ENCODE peak calls at places on chromosomes 16 and 17, in four cellular contexts. One of them, this sample, is unnamed.

GRCh38 chr17:7438050-7438614 is 1.2 kb upstream of the FGF11 start:
- DNase-seq in right cardiac atrium: peak
- DNase-seq in A549: no peak
- DNase-seq in hepatocyte: peak
- DNase-seq in this sample: peak

GRCh38 chr16:637081-638018 is 1.2 kb upstream of the METTL26 start:
- DNase-seq in right cardiac atrium: peak
- DNase-seq in A549: peak
- DNase-seq in hepatocyte: peak
- DNase-seq in this sample: peak

GRCh38 chr16:47990676-47991075 is 165.1 kb downstream of the ABCC12 start:
- DNase-seq in right cardiac atrium: no peak
- DNase-seq in A549: no peak
- DNase-seq in hepatocyte: no peak
- DNase-seq in this sample: no peak

GRCh38 chr16:50209548-50210265 is 56.6 kb downstream of the TENT4B start:
- DNase-seq in right cardiac atrium: no peak
- DNase-seq in A549: no peak
- DNase-seq in hepatocyte: peak
- DNase-seq in this sample: peak

GRCh38 chr16:85202631-85203461 is 90.6 kb upstream of the CIBAR2 start:
- DNase-seq in right cardiac atrium: peak
- DNase-seq in A549: no peak
- DNase-seq in hepatocyte: peak
- DNase-seq in this sample: peak

GRCh38 chr17:41785091-41785875 is 1.2 kb downstream of the JUP start:
- DNase-seq in right cardiac atrium: no peak
- DNase-seq in A549: no peak
- DNase-seq in hepatocyte: peak
- DNase-seq in this sample: no peak

GRCh38 chr17:55285340-55286301 is 20.9 kb downstream of the HLF start:
- DNase-seq in right cardiac atrium: peak
- DNase-seq in A549: no peak
- DNase-seq in hepatocyte: peak
- DNase-seq in this sample: peak

GRCh38 chr16:11204513-11205047 is 51.4 kb downstream of the SOCS1 start:
- DNase-seq in right cardiac atrium: no peak
- DNase-seq in A549: no peak
- DNase-seq in hepatocyte: no peak
- DNase-seq in this sample: no peak

GRCh38 chr17:48841395-48841831 is 10.6 kb downstream of the CALCOCO2 start:
- DNase-seq in right cardiac atrium: no peak
- DNase-seq in A549: no peak
- DNase-seq in hepatocyte: no peak
- DNase-seq in this sample: no peak
- H3K4me3 ChIP-seq in right cardiac atrium: peak
- H3K4me3 ChIP-seq in A549: peak
- H3K4me3 ChIP-seq in hepatocyte: no peak
- H3K4me3 ChIP-seq in this sample: no peak

DNA sequence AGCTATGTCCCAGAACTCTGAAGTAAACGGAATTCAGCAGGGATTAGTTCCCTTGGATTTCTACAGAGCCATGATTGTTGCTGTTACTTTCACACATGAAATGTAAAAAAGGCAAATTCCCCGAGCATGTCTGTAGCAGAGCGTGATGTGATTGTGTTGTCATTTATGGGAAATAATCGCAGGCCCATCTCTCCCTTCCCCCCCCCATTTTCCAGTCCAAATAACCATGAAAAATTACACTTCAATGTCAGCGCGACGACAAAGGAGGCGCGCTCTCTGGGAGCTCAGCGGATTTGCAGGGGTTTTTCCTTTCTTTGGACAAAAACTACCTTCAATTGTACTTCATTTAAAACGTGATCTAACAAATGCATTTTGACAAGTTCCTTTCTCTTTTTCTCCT is 208.9 kb downstream of the ZFHX3 start:
- DNase-seq in right cardiac atrium: no peak
- DNase-seq in A549: no peak
- DNase-seq in hepatocyte: no peak
- DNase-seq in this sample: no peak
- H3K4me3 ChIP-seq in right cardiac atrium: no peak
- H3K4me3 ChIP-seq in A549: no peak
- H3K4me3 ChIP-seq in hepatocyte: no peak
- H3K4me3 ChIP-seq in this sample: no peak

DNA sequence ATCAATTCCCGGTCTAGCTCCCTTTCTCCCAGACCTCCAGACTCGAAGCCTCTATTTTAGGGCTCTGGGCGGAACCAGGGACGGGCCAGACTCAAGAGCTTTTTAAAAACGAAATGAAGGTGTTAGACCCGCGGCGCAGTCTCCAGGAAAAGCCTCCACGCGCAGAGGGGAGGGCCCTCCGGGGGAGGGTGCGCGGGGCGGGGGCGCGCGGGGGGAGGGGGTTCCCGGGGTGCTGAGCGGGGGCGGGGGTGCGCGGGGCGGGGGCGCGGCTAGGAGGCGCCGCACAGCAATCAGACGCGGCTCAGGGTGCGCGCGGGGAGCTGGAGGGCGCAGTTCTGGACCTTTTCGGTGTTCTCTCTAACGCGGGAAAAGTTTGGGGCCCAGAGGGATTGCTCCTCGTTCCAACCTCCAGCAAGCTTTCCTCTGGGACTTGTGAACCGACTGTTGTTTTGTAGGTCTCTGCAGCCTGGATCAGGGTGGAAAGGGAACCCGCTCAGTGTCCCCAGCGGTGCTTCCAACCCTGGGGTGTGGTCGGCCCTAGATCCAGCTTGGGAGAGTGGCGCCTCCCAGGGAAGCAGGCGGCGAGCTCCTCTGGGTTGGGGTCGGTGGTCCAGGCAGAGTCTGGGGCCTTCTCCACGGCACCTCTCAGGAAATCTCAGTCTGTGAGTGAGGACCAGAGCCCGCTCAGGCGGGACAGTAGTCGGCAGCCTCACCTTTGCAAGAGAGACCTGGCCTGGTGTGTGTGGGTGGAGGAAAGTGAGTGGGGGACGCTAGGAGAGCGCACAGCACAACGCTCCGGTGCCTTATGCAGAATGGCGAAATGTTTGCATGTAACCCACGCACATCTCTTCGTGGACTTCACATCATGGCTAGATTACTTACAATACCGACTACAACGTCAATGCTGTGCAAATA is 2.0 kb downstream of the AHSP start:
- DNase-seq in right cardiac atrium: no peak
- DNase-seq in A549: no peak
- DNase-seq in hepatocyte: peak
- DNase-seq in this sample: no peak
- H3K4me3 ChIP-seq in right cardiac atrium: peak
- H3K4me3 ChIP-seq in A549: peak
- H3K4me3 ChIP-seq in hepatocyte: peak
- H3K4me3 ChIP-seq in this sample: no peak

GRCh38 chr16:52545157-52545543 is 1.8 kb downstream of the TOX3 start:
- DNase-seq in right cardiac atrium: no peak
- DNase-seq in A549: no peak
- DNase-seq in hepatocyte: no peak
- DNase-seq in this sample: no peak
- H3K4me3 ChIP-seq in right cardiac atrium: peak
- H3K4me3 ChIP-seq in A549: peak
- H3K4me3 ChIP-seq in hepatocyte: peak
- H3K4me3 ChIP-seq in this sample: peak

This sample was measured in mucosa of descending colon.